ENCODE peak calls at places on chromosome 22, in ten cellular contexts. V is kidney, D is suprapubic skin, B is brain microvascular endothelial cell, O is esophagus squamous epithelium, M is left ventricle myocardium inferior, R is Panc1, W is stomach, E is MM.1S, S is hepatocyte. Z is an unnamed sample.

GRCh38 chr22:44348963-44349950 is 36.5 kb upstream of the SHISAL1 start:
- DNase-seq in V (no peak), D (no peak), B (peak; percentile 38), O (no peak), M (no peak), R (no peak), W (no peak), E (no peak), S (no peak), Z (no peak)

GRCh38 chr22:37746366-37747089 is 49.7 kb downstream of the TRIOBP start:
- DNase-seq in V (no peak), D (no peak), B (no peak), O (no peak), M (peak; percentile 49), R (no peak), W (no peak), E (no peak), S (no peak), Z (peak; percentile 75)

GRCh38 chr22:32564170-32565001 is 89.8 kb downstream of the FBXO7 start:
- DNase-seq in V (no peak), D (peak; percentile 37), B (peak; percentile 61), O (no peak), M (no peak), R (no peak), W (no peak), E (no peak), S (no peak), Z (no peak)

GRCh38 chr22:19287076-19287724 is 4.3 kb downstream of the CLTCL1 start:
- DNase-seq in V (no peak), D (no peak), B (peak; percentile 21), O (no peak), M (no peak), R (no peak), W (no peak), E (no peak), S (no peak), Z (no peak)

GRCh38 chr22:46001426-46002106 is 24.6 kb upstream of the WNT7B start:
- DNase-seq in V (peak; percentile 85), D (no peak), B (no peak), O (no peak), M (peak; percentile 41), R (no peak), W (no peak), E (no peak), S (no peak), Z (no peak)

GRCh38 chr22:46070722-46071450 is 79.4 kb upstream of the PPARA start:
- DNase-seq in V (peak; percentile 86), D (peak; percentile 79), B (no peak), O (no peak), M (peak; percentile 78), R (no peak), W (peak; percentile 71), E (peak; percentile 64), S (peak; percentile 73), Z (peak; percentile 80)

GRCh38 chr22:24695958-24696511 is 78.5 kb downstream of the PIWIL3 start:
- DNase-seq in V (peak; percentile 85), D (no peak), B (peak; percentile 35), O (no peak), M (peak; percentile 46), R (no peak), W (peak; percentile 47), E (peak; percentile 12), S (no peak), Z (peak; percentile 83)

GRCh38 chr22:33000342-33001280 is 57.6 kb downstream of the SYN3 start:
- DNase-seq in V (peak; percentile 82), D (no peak), B (peak; percentile 47), O (no peak), M (peak; percentile 58), R (peak; percentile 7), W (peak; percentile 31), E (no peak), S (peak; percentile 78), Z (peak; percentile 96)

GRCh38 chr22:46609175-46609690 is 11.0 kb upstream of the GRAMD4 start:
- DNase-seq in V (no peak), D (no peak), B (no peak), O (no peak), M (no peak), R (no peak), W (peak; percentile 92), E (no peak), S (peak; percentile 53), Z (no peak)

GRCh38 chr22:38317995-38318715 is 922 bp upstream of the CSNK1E start:
- DNase-seq in V (peak; percentile 87), D (no peak), B (peak; percentile 86), O (peak; percentile 26), M (peak; percentile 63), R (peak; percentile 77), W (peak; percentile 71), E (peak; percentile 30), S (peak; percentile 91), Z (peak; percentile 67)

GRCh38 chr22:25483931-25484330 is 80.5 kb upstream of the GRK3 start:
- DNase-seq in V (no peak), D (no peak), B (no peak), O (no peak), M (no peak), R (no peak), W (no peak), E (no peak), S (no peak), Z (no peak)

GRCh38 chr22:19882446-19883381 is 28.0 kb upstream of the GNB1L start:
- DNase-seq in V (peak; percentile 58), D (peak; percentile 59), B (no peak), O (no peak), M (no peak), R (no peak), W (no peak), E (no peak), S (no peak), Z (peak; percentile 45)

GRCh38 chr22:19497245-19497644 is 17.5 kb downstream of the CDC45 start:
- DNase-seq in V (no peak), D (no peak), B (peak; percentile 96), O (no peak), M (no peak), R (no peak), W (no peak), E (no peak), S (no peak), Z (no peak)

GRCh38 chr22:19357270-19358105 is 66.0 kb upstream of the CLTCL1 start:
- DNase-seq in V (no peak), D (no peak), B (no peak), O (no peak), M (no peak), R (no peak), W (no peak), E (no peak), S (no peak), Z (no peak)

GRCh38 chr22:29382575-29383328 is 5.6 kb downstream of the AP1B1 start:
- DNase-seq in V (no peak), D (no peak), B (no peak), O (no peak), M (no peak), R (no peak), W (peak; percentile 63), E (no peak), S (peak; percentile 68), Z (no peak)
- H3K27ac ChIP-seq in V (peak overlapping the region; percentile 38), D (no peak overlapping the region), B (no peak overlapping the region), O (no peak overlapping the region), M (no peak overlapping the region), R (no peak overlapping the region), W (peak overlapping the region; percentile 78), E (no peak overlapping the region), S (peak overlapping the region; percentile 86), Z (no peak overlapping the region)

DNA sequence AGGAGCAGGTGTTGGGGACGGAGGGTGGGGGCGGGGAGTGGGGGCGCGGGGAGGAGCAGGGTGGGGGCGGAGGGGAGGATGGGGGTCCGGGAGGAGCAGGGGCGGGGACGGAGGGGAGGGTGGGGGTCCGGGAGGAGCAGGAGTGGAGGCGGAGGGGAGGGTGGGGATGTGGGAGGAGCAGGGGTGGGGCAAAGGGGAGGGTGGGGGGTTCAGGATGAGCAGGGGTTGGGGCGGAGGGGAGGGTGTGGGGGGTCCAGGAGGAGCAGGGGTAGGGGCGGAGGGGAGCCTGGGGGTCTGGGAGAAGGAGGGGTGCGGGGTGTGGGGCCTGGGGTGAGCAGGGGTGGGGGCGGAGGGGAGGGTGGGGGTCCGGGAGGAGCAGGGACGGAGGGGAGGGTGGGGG is 17.1 kb downstream of the CRELD2 start:
- DNase-seq in V (peak; percentile 90), D (no peak), B (no peak), O (no peak), M (no peak), R (no peak), W (no peak), E (no peak), S (peak; percentile 46), Z (no peak)
- H3K4me3 ChIP-seq in V (no peak overlapping the region), D (peak overlapping the region; percentile 61), B (no peak overlapping the region), O (peak overlapping the region; percentile 24), M (peak overlapping the region; percentile 67), R (no peak overlapping the region), W (peak overlapping the region; percentile 46), E (no peak overlapping the region), S (no peak overlapping the region), Z (no peak overlapping the region)

GRCh38 chr22:41681616-41682015 is 7.1 kb downstream of the SNU13 start:
- DNase-seq in V (no peak), D (no peak), B (peak; percentile 20), O (no peak), M (no peak), R (no peak), W (no peak), E (no peak), S (no peak), Z (no peak)
- TF ChIP-seq CTCF in V (no peak), D (no peak), B (no peak), O (no peak), M (no peak), R (no peak), W (no peak), E (no peak), S (no peak), Z (no peak)

GRCh38 chr22:31121403-31121802 is 1.4 kb upstream of the INPP5J start:
- DNase-seq in V (no peak), D (no peak), B (no peak), O (no peak), M (no peak), R (no peak), W (no peak), E (no peak), S (no peak), Z (no peak)

GRCh38 chr22:31122196-31122531 is 602 bp upstream of the INPP5J start:
- DNase-seq in V (no peak), D (no peak), B (no peak), O (no peak), M (no peak), R (no peak), W (no peak), E (no peak), S (no peak), Z (no peak)

GRCh38 chr22:31119026-31119717 is 3.6 kb upstream of the INPP5J start:
- DNase-seq in V (no peak), D (no peak), B (no peak), O (no peak), M (peak; percentile 58), R (no peak), W (no peak), E (no peak), S (no peak), Z (no peak)

GRCh38 chr22:31120230-31120629 is 2.5 kb upstream of the INPP5J start:
- DNase-seq in V (no peak), D (no peak), B (no peak), O (no peak), M (no peak), R (no peak), W (no peak), E (no peak), S (no peak), Z (peak; percentile 47)

DNA sequence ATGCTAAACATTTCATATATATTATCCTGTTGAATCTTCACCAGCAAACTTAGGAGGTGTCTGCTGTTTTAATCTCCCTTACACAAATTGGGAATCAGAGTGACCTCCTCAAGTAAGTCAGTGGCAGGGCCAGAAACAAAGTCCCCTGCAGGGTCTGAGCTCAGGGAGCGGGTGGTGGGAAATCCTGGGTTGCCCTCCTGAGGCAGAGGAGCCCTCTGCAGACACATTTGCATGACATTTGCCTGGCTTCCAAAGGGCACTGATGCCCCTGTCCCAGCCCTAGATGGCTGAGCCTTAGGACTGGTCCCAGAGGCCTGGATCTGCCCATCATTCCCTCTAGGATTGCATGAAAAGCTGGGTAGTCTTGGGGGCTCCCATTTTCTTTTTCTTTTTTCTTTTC is 2.1 kb upstream of the INPP5J start:
- DNase-seq in V (no peak), D (no peak), B (no peak), O (no peak), M (no peak), R (no peak), W (no peak), E (no peak), S (no peak), Z (peak; percentile 51)
- H3K27ac ChIP-seq in V (no peak overlapping the region), D (no peak overlapping the region), B (no peak overlapping the region), O (no peak overlapping the region), M (peak overlapping the region; percentile 93), R (no peak overlapping the region), W (no peak overlapping the region), E (no peak overlapping the region), S (no peak overlapping the region), Z (no peak overlapping the region)

Z was measured in endodermal cell.